ENCODE peak calls at places on chromosome 20, in eight cellular contexts. C is naive thymus-derived CD8-positive, alpha-beta T cell; Y is Right ventricle myocardium superior; U is CD8-positive, alpha-beta T cell; R is SIG-M5; M is HT-29; A is H54; D is stimulated activated naive CD4-positive, alpha-beta T cell. T is an unnamed sample.

GRCh38 chr20:24573557-24573956 is 104.1 kb downstream of the SYNDIG1 start:
- DNase-seq in M (no peak), R (no peak), Y (no peak), U (no peak), A (no peak), C (no peak), D (no peak), T (no peak)

GRCh38 chr20:50992733-50993457 is 30.0 kb downstream of the KCNG1 start:
- DNase-seq in M (peak), D (peak), U (no peak), C (peak), R (no peak), A (peak), Y (no peak), T (peak)

GRCh38 chr20:15297059-15297875 is 959.9 kb upstream of the FLRT3 start:
- DNase-seq in Y (no peak), D (no peak), M (no peak), A (no peak), C (no peak), R (no peak), U (no peak), T (no peak)

GRCh38 chr20:14925286-14925685 is 587.9 kb upstream of the FLRT3 start:
- DNase-seq in Y (no peak), U (no peak), A (no peak), R (no peak), M (no peak), C (no peak), D (no peak), T (no peak)

GRCh38 chr20:50244352-50245149 is 53.9 kb downstream of the CEBPB start:
- DNase-seq in M (peak), D (no peak), C (no peak), R (no peak), A (no peak), Y (no peak), U (no peak), T (no peak)

GRCh38 chr20:32477594-32478512 is 107.3 kb downstream of the NOL4L start:
- DNase-seq in Y (no peak), U (no peak), D (no peak), C (no peak), M (no peak), R (no peak), A (no peak), T (no peak)

GRCh38 chr20:10423735-10424134 is 10.3 kb downstream of the MKKS start:
- DNase-seq in R (no peak), Y (no peak), U (no peak), D (no peak), A (no peak), M (peak), C (no peak), T (no peak)

GRCh38 chr20:31704225-31705119 is 18.2 kb downstream of the BCL2L1 start:
- DNase-seq in A (peak), D (no peak), M (peak), Y (no peak), R (no peak), U (no peak), C (no peak), T (no peak)

GRCh38 chr20:10963717-10964266 is 290.0 kb upstream of the JAG1 start:
- DNase-seq in D (no peak), A (no peak), C (no peak), M (no peak), U (no peak), R (no peak), Y (no peak), T (no peak)

GRCh38 chr20:35663813-35664543 is 722 bp downstream of the CPNE1 start:
- DNase-seq in D (peak), R (no peak), M (peak), Y (no peak), C (peak), A (peak), U (peak), T (peak)

GRCh38 chr20:46062621-46063020 is 27.1 kb downstream of the NCOA5 start:
- DNase-seq in Y (no peak), R (no peak), U (no peak), M (no peak), D (no peak), A (no peak), C (no peak), T (no peak)

GRCh38 chr20:12906401-12906800 is 102.4 kb upstream of the SPTLC3 start:
- DNase-seq in R (no peak), M (no peak), D (no peak), Y (no peak), C (no peak), A (no peak), U (no peak), T (no peak)

GRCh38 chr20:19850190-19850533 is 92.1 kb downstream of the RIN2 start:
- DNase-seq in A (no peak), U (no peak), D (no peak), R (no peak), Y (no peak), M (no peak), C (no peak), T (no peak)

GRCh38 chr20:25032065-25032477 is 25.9 kb downstream of the ACSS1 start:
- DNase-seq in D (no peak), U (no peak), M (no peak), R (no peak), C (no peak), A (no peak), Y (no peak), T (no peak)

GRCh38 chr20:40843251-40843650 is 154.2 kb upstream of the MAFB start:
- DNase-seq in A (no peak), U (no peak), M (no peak), C (no peak), D (no peak), Y (no peak), R (no peak), T (no peak)

GRCh38 chr20:47198254-47198671 is 158.2 kb downstream of the ZMYND8 start:
- DNase-seq in U (no peak), Y (no peak), R (no peak), C (no peak), D (no peak), A (no peak), M (no peak), T (peak)

GRCh38 chr20:53654932-53655674 is 61.5 kb upstream of the ZNF217 start:
- DNase-seq in R (peak), U (no peak), D (no peak), M (peak), A (no peak), Y (no peak), C (no peak), T (no peak)

GRCh38 chr20:4633780-4634179 is 87.9 kb upstream of the PRND start:
- DNase-seq in Y (no peak), M (peak), A (peak), U (no peak), C (no peak), D (no peak), R (no peak), T (no peak)

GRCh38 chr20:40813213-40813510 is 124.1 kb upstream of the MAFB start:
- DNase-seq in A (no peak), R (no peak), M (no peak), Y (no peak), D (no peak), U (no peak), C (no peak), T (no peak)

GRCh38 chr20:24908642-24909041 is 40.4 kb upstream of the CST7 start:
- DNase-seq in D (no peak), U (no peak), A (no peak), C (no peak), M (no peak), R (no peak), Y (no peak), T (no peak)

GRCh38 chr20:24017160-24017761 is 28.7 kb upstream of the GGTLC1 start:
- DNase-seq in U (no peak), Y (no peak), A (no peak), C (no peak), D (no peak), M (no peak), R (no peak), T (peak)

GRCh38 chr20:48404598-48404997 is 423.2 kb downstream of the PREX1 start:
- DNase-seq in R (no peak), U (no peak), M (peak), A (no peak), C (no peak), D (no peak), Y (no peak), T (no peak)

GRCh38 chr20:56393133-56393472 is 658 bp downstream of the CSTF1 start:
- DNase-seq in U (no peak), D (no peak), A (no peak), M (peak), R (no peak), Y (no peak), C (no peak), T (no peak)

GRCh38 chr20:1562622-1563021 is 5.1 kb upstream of the SIRPD start:
- DNase-seq in Y (no peak), R (peak), C (no peak), M (no peak), D (no peak), U (no peak), A (no peak), T (no peak)

GRCh38 chr20:45248609-45249008 is 5.8 kb downstream of the SLPI start:
- DNase-seq in R (no peak), A (no peak), D (no peak), C (no peak), M (no peak), Y (no peak), U (no peak), T (no peak)

GRCh38 chr20:57774111-57774880 is 64.5 kb upstream of the PMEPA1 start:
- DNase-seq in C (no peak), U (no peak), M (no peak), D (no peak), A (no peak), Y (no peak), R (no peak), T (no peak)